ENCODE peak calls at places on chromosomes 12 and 14, in ten cellular contexts. K is SJCRH30, V is H1, U is right lobe of liver, X is lower lobe of right lung, C is SK-N-SH, F is stomach, W is transverse colon, O is testis, H is OCI-LY7. Y is an unnamed sample. For H3K4me1 and H3K9me3, the result is how much of the 10 kb centered on the place peaks cover.

GRCh38 chr14:93085916-93086315 is 29.8 kb downstream of the ITPK1 start:
- DNase-seq in K (no peak), V (no peak), U (no peak), X (no peak), C (no peak), F (no peak), W (no peak), O (no peak), H (no peak), Y (no peak)

GRCh38 chr14:105857816-105858675 is 331.7 kb downstream of the TMEM121 start:
- DNase-seq in K (no peak), V (no peak), U (peak), X (peak), C (no peak), F (no peak), W (peak), O (peak), H (peak), Y (peak)

GRCh38 chr12:48197549-48197966 is 5.5 kb downstream of the OR10AD1 start:
- DNase-seq in K (no peak), V (no peak), U (no peak), X (no peak), C (peak), F (no peak), W (no peak), O (no peak), H (peak), Y (no peak)

GRCh38 chr12:63308701-63309100 is 157.7 kb upstream of the AVPR1A start:
- DNase-seq in K (no peak), V (no peak), U (no peak), X (no peak), C (no peak), F (no peak), W (no peak), O (no peak), H (no peak), Y (no peak)

GRCh38 chr14:23123419-23123818 is 4.4 kb upstream of the CEBPE start:
- DNase-seq in K (peak), V (no peak), U (no peak), X (peak), C (peak), F (peak), W (peak), O (peak), H (no peak), Y (peak)

GRCh38 chr14:95918466-95918865 is 41.8 kb downstream of the TUNAR start:
- DNase-seq in K (no peak), V (no peak), U (no peak), X (no peak), C (no peak), F (no peak), W (no peak), O (no peak), H (no peak), Y (no peak)

GRCh38 chr12:115756271-115756670 is 521.2 kb downstream of the MED13L start:
- DNase-seq in K (no peak), V (no peak), U (no peak), X (no peak), C (no peak), F (no peak), W (no peak), O (no peak), H (no peak), Y (no peak)

GRCh38 chr14:28382460-28383220 is 383.9 kb upstream of the FOXG1 start:
- DNase-seq in K (peak), V (no peak), U (no peak), X (no peak), C (no peak), F (no peak), W (no peak), O (no peak), H (no peak), Y (no peak)

GRCh38 chr12:32551058-32551457 is 128.0 kb upstream of the DNM1L start:
- DNase-seq in K (no peak), V (no peak), U (no peak), X (no peak), C (no peak), F (no peak), W (no peak), O (no peak), H (no peak), Y (no peak)

GRCh38 chr12:44464180-44464579 is 411.9 kb downstream of the NELL2 start:
- DNase-seq in K (no peak), V (no peak), U (no peak), X (no peak), C (no peak), F (no peak), W (no peak), O (no peak), H (no peak), Y (no peak)

GRCh38 chr12:12519599-12519998 is 43.1 kb downstream of the DUSP16 start:
- DNase-seq in K (no peak), V (no peak), U (no peak), X (no peak), C (no peak), F (no peak), W (no peak), O (no peak), H (no peak), Y (no peak)

GRCh38 chr12:104623920-104624319 is 167.2 kb downstream of the CHST11 start:
- DNase-seq in K (no peak), V (no peak), U (no peak), X (no peak), C (no peak), F (no peak), W (no peak), O (no peak), H (no peak), Y (no peak)

GRCh38 chr12:3154006-3154405 is 76.8 kb downstream of the TSPAN9 start:
- DNase-seq in K (no peak), V (no peak), U (peak), X (no peak), C (no peak), F (no peak), W (no peak), O (no peak), H (no peak), Y (no peak)

GRCh38 chr14:60183724-60184596 is 18.8 kb upstream of the DHRS7 start:
- DNase-seq in K (peak), V (no peak), U (no peak), X (no peak), C (no peak), F (no peak), W (no peak), O (no peak), H (peak), Y (no peak)

GRCh38 chr14:63508033-63508432 is 35.1 kb downstream of the PPP2R5E start:
- DNase-seq in K (no peak), V (no peak), U (no peak), X (no peak), C (no peak), F (no peak), W (no peak), O (no peak), H (no peak), Y (no peak)

GRCh38 chr14:79325071-79325470 is 886.2 kb downstream of the DIO2 start:
- DNase-seq in K (no peak), V (no peak), U (no peak), X (no peak), C (no peak), F (no peak), W (no peak), O (no peak), H (no peak), Y (no peak)

GRCh38 chr14:99862111-99862510 is 68.9 kb downstream of the EML1 start:
- DNase-seq in K (no peak), V (no peak), U (no peak), X (no peak), C (no peak), F (no peak), W (no peak), O (no peak), H (no peak), Y (no peak)

GRCh38 chr12:51825216-51825615 is 23.3 kb downstream of the FIGNL2 start:
- DNase-seq in K (no peak), V (no peak), U (no peak), X (peak), C (no peak), F (no peak), W (no peak), O (no peak), H (no peak), Y (no peak)

GRCh38 chr12:73274972-73275371 is 1002.8 kb downstream of the TRHDE start:
- DNase-seq in K (no peak), V (no peak), U (no peak), X (no peak), C (no peak), F (no peak), W (no peak), O (no peak), H (no peak), Y (no peak)

GRCh38 chr12:3125674-3126073 is 48.5 kb downstream of the TSPAN9 start:
- DNase-seq in K (peak), V (no peak), U (no peak), X (no peak), C (no peak), F (no peak), W (no peak), O (no peak), H (no peak), Y (no peak)

GRCh38 chr12:90896164-90896563 is 58.8 kb downstream of the CCER1 start:
- DNase-seq in K (no peak), V (no peak), U (no peak), X (no peak), C (no peak), F (no peak), W (no peak), O (no peak), H (no peak), Y (no peak)

DNA sequence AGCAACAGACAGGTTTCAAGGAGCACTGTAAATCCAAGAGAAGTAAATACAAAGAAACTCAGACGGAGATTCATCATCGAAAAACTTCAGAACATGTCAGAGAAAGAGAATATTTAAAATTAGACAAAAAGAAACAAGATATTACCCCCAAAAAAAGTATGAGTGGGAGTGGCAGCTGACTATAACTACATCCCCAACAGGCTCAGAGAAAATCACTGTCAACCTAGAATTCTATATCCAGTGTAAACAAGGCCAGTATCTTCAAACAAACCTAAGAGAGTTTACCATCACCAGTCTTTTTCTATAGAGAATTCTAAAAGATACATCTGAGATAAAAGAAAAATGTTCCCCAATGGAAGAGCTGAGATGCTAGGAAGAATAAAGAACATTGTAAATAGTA is 39.6 kb downstream of the CRY1 start:
- DNase-seq in K (no peak), V (no peak), U (no peak), X (no peak), C (no peak), F (no peak), W (no peak), O (no peak), H (no peak), Y (no peak)
- H3K4me1 ChIP-seq in K (under half), V (under half), U (under half), X (under half), C (under half), F (under half), W (under half), O (under half), H (under half), Y (under half)

GRCh38 chr12:53213348-53213747 is 6.3 kb upstream of the ITGB7 start:
- DNase-seq in K (peak), V (peak), U (peak), X (peak), C (peak), F (peak), W (peak), O (peak), H (peak), Y (peak)
- H3K4me3 ChIP-seq in K (no peak), V (no peak), U (no peak), X (no peak), C (no peak), F (no peak), W (no peak), O (no peak), H (no peak), Y (no peak)

DNA sequence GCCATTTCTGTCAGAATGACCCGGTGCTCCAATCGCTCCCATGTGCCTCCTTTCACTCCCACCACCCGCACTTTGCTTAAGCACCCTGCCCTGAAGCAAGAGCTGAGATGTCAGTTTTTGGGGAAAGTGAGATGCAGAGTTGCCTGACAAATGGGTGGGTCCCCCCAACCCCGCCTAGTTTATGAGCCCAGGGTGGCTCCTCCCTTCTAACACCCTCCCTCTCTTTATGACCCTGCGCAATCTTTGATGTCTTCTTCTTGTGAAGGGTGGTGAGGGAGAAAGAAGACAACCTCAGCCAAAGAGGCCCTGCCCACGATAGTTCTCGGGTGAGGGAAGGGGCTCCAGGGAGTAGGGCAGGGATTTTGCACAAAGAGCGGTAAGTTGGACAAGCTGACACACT is 89.5 kb upstream of the HOXC13 start:
- DNase-seq in K (no peak), V (no peak), U (no peak), X (no peak), C (no peak), F (no peak), W (no peak), O (no peak), H (no peak), Y (no peak)
- H3K9me3 ChIP-seq in K (under half), V (under half), U (under half), X (under half), C (under half), F (under half), W (under half), O (under half), H (under half), Y (under half)

GRCh38 chr12:75482636-75483035 is 2.1 kb downstream of the GLIPR1 start:
- DNase-seq in K (no peak), V (no peak), U (no peak), X (no peak), C (no peak), F (no peak), W (no peak), O (no peak), H (peak), Y (no peak)
- H3K4me1 ChIP-seq in K (under half), V (under half), U (under half), X (under half), C (under half), F (under half), W (under half), O (under half), H (half or more), Y (under half)

GRCh38 chr12:64457923-64458322 is 6.0 kb downstream of the TBK1 start:
- DNase-seq in K (no peak), V (no peak), U (no peak), X (no peak), C (no peak), F (no peak), W (no peak), O (no peak), H (no peak), Y (no peak)
- H3K4me3 ChIP-seq in K (no peak), V (no peak), U (no peak), X (no peak), C (no peak), F (no peak), W (no peak), O (no peak), H (no peak), Y (no peak)

DNA sequence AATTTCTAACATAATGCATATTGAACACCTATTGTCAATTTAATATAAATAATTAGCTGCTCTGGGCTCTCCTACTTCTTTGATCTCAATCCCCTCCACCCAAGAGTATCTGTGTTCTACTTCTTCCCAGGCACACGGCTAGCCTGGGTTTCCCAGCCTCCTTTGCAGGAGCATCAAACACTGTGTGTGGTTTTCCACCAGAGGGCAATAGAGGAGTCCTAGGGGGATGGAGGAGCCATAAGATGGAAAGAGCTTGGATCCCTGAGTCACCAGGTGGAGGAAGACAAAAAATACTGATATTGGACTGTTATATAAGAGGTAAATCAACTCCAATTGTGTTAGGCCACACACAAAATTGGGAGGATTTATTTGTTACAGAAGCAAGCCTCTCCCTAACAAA is 333.7 kb downstream of the GLT1D1 start:
- DNase-seq in K (peak), V (no peak), U (no peak), X (no peak), C (peak), F (no peak), W (no peak), O (no peak), H (peak), Y (no peak)
- H3K9me3 ChIP-seq in K (under half), V (under half), U (under half), X (under half), C (under half), F (under half), W (under half), O (under half), H (under half), Y (under half)

Y was measured in aorta.